ENCODE peak calls at places on chromosomes 4 and X, in four cellular contexts. O is T47D, M is NCI-H1694, T is activated B cell treated with CpG ODN at 0.5 μM for 24 hours. H is an unnamed sample.

GRCh38 chr4:144591401-144591800 is 54.6 kb upstream of the HHIP start:
- DNase-seq in T (no peak), O (peak), M (no peak), H (no peak)

GRCh38 chr4:125750399-125750798 is 435.6 kb downstream of the FAT4 start:
- DNase-seq in O (no peak), M (no peak), T (no peak), H (no peak)

GRCh38 chrX:74371823-74372222 is 49.5 kb upstream of the SLC16A2 start:
- DNase-seq in T (no peak), O (no peak), M (no peak), H (no peak)

GRCh38 chr4:158255727-158256324 is 45.5 kb downstream of the TMEM144 start:
- DNase-seq in T (no peak), O (peak), M (peak), H (no peak)

GRCh38 chr4:32462944-32463343 is 1742.8 kb downstream of the PCDH7 start:
- DNase-seq in O (peak), M (no peak), T (no peak), H (no peak)

GRCh38 chrX:86171366-86171765 is 23.1 kb downstream of the DACH2 start:
- DNase-seq in M (no peak), O (peak), T (no peak), H (no peak)

GRCh38 chr4:20825493-20825892 is 125.2 kb downstream of the PACRGL start:
- DNase-seq in O (no peak), M (no peak), T (no peak), H (no peak)

GRCh38 chrX:110168585-110168984 is 149.3 kb downstream of the AMMECR1 start:
- DNase-seq in M (no peak), O (no peak), T (no peak), H (no peak)

GRCh38 chr4:66506985-66507384 is 836.7 kb upstream of the EPHA5 start:
- DNase-seq in T (no peak), O (no peak), M (no peak), H (no peak)

GRCh38 chrX:26918633-26919032 is 544.5 kb downstream of the PPP4R3C start:
- DNase-seq in T (no peak), O (peak), M (peak), H (no peak)

GRCh38 chr4:24850669-24851068 is 55.3 kb downstream of the SOD3 start:
- DNase-seq in O (no peak), T (no peak), M (no peak), H (no peak)

GRCh38 chrX:151828434-151829080 is 84.1 kb upstream of the MAGEA4 start:
- DNase-seq in O (no peak), T (no peak), M (no peak), H (no peak)

GRCh38 chr4:174934360-174934759 is 16.2 kb downstream of the ADAM29 start:
- DNase-seq in T (no peak), M (no peak), O (no peak), H (no peak)

GRCh38 chrX:140975472-140975871 is 26.9 kb upstream of the SPANXB1 start:
- DNase-seq in M (no peak), T (no peak), O (no peak), H (no peak)

GRCh38 chr4:163448541-163449203 is 24.9 kb downstream of the TKTL2 start:
- DNase-seq in O (peak), T (no peak), M (no peak), H (no peak)

GRCh38 chrX:19698125-19698524 is 182.8 kb upstream of the MAP3K15 start:
- DNase-seq in O (no peak), M (no peak), T (no peak), H (no peak)

GRCh38 chr4:15695764-15696163 is 7.1 kb upstream of the BST1 start:
- DNase-seq in O (no peak), T (no peak), M (no peak), H (no peak)

GRCh38 chr4:170666909-170667308 is 577.2 kb upstream of the AADAT start:
- DNase-seq in T (no peak), O (no peak), M (no peak), H (no peak)

GRCh38 chrX:10085223-10085622 is 71.6 kb upstream of the CLCN4 start:
- DNase-seq in O (peak), M (no peak), T (no peak), H (no peak)

GRCh38 chr4:5474756-5475155 is 233.6 kb downstream of the EVC2 start:
- DNase-seq in O (no peak), M (no peak), T (no peak), H (no peak)

GRCh38 chr4:186724048-186724860 is 598 bp upstream of the FAT1 start:
- DNase-seq in O (no peak), M (no peak), T (no peak), H (no peak)

GRCh38 chr4:76644831-76645485 is 209.9 kb downstream of the SHROOM3 start:
- DNase-seq in O (no peak), M (no peak), T (no peak), H (no peak)

GRCh38 chrX:126551725-126552312 is 795 bp downstream of the DCAF12L1 start:
- DNase-seq in M (no peak), O (no peak), T (no peak), H (no peak)

GRCh38 chr4:174217273-174218126 is 66.0 kb downstream of the FBXO8 start:
- DNase-seq in M (no peak), T (no peak), O (no peak), H (no peak)

H was measured in DMS 273 treated with DMSO at 0.1 percent for 48 hours.